ENCODE peak calls at places on chromosomes 3 and 15, in ten cellular contexts. P, F, W, B, S, A, H, V, I and Z are unnamed samples.
A peak's percentile ranks its signal among the peaks of the same experiment; 100 is the strongest.

GRCh38 chr3:71548995-71549394 is 34.5 kb downstream of the FOXP1 start:
- DNase-seq in P (no peak), F (no peak), W (no peak), B (no peak), S (no peak), A (no peak), H (no peak), V (no peak), I (no peak), Z (no peak)

GRCh38 chr3:50238549-50239026 is 2.6 kb downstream of the GNAI2 start:
- DNase-seq in P (peak; percentile 45), F (peak; percentile 43), W (no peak), B (peak; percentile 85), S (no peak), A (no peak), H (no peak), V (no peak), I (no peak), Z (peak; percentile 90)

GRCh38 chr3:142993958-142994442 is 7.4 kb upstream of the U2SURP start:
- DNase-seq in P (peak; percentile 66), F (peak; percentile 95), W (peak; percentile 38), B (peak; percentile 64), S (no peak), A (no peak), H (peak; percentile 75), V (peak; percentile 35), I (peak; percentile 37), Z (no peak)

GRCh38 chr3:129213238-129213637 is 29.5 kb upstream of the CNBP start:
- DNase-seq in P (no peak), F (no peak), W (no peak), B (no peak), S (no peak), A (no peak), H (no peak), V (no peak), I (no peak), Z (no peak)

GRCh38 chr3:32644380-32644779 is 40.6 kb upstream of the CNOT10 start:
- DNase-seq in P (no peak), F (no peak), W (no peak), B (no peak), S (no peak), A (no peak), H (no peak), V (no peak), I (no peak), Z (no peak)

GRCh38 chr15:70435369-70435768 is 328.0 kb downstream of the UACA start:
- DNase-seq in P (no peak), F (no peak), W (no peak), B (no peak), S (no peak), A (no peak), H (no peak), V (no peak), I (no peak), Z (peak; percentile 38)

GRCh38 chr3:53941945-53942344 is 50.3 kb upstream of the SELENOK start:
- DNase-seq in P (no peak), F (no peak), W (no peak), B (no peak), S (no peak), A (no peak), H (no peak), V (no peak), I (no peak), Z (no peak)

GRCh38 chr3:31893174-31893573 is 87.9 kb downstream of the OSBPL10 start:
- DNase-seq in P (no peak), F (no peak), W (no peak), B (no peak), S (no peak), A (no peak), H (no peak), V (no peak), I (no peak), Z (no peak)

GRCh38 chr3:184419171-184419570 is 39.3 kb downstream of the CHRD start:
- DNase-seq in P (no peak), F (no peak), W (no peak), B (no peak), S (no peak), A (no peak), H (no peak), V (no peak), I (no peak), Z (no peak)

GRCh38 chr15:69755571-69756310 is 303.1 kb downstream of the RPLP1 start:
- DNase-seq in P (no peak), F (no peak), W (peak; percentile 22), B (no peak), S (peak; percentile 65), A (no peak), H (peak; percentile 48), V (no peak), I (peak; percentile 35), Z (no peak)

GRCh38 chr15:52117549-52117948 is 5.0 kb upstream of the BCL2L10 start:
- DNase-seq in P (no peak), F (no peak), W (no peak), B (no peak), S (no peak), A (no peak), H (no peak), V (no peak), I (no peak), Z (no peak)

GRCh38 chr3:174100744-174101143 is 703.2 kb downstream of the NLGN1 start:
- DNase-seq in P (no peak), F (peak; percentile 22), W (no peak), B (no peak), S (no peak), A (no peak), H (no peak), V (no peak), I (no peak), Z (no peak)

GRCh38 chr15:89912674-89913396 is at the start of gene ARPIN:
- DNase-seq in P (peak; percentile 16), F (peak; percentile 82), W (no peak), B (peak; percentile 35), S (no peak), A (no peak), H (peak; percentile 24), V (no peak), I (no peak), Z (no peak)

GRCh38 chr3:71207632-71208031 is 375.9 kb downstream of the FOXP1 start:
- DNase-seq in P (peak; percentile 86), F (no peak), W (no peak), B (no peak), S (no peak), A (no peak), H (no peak), V (no peak), I (no peak), Z (no peak)

GRCh38 chr3:42216820-42217416 is 49.1 kb downstream of the CCK start:
- DNase-seq in P (no peak), F (peak; percentile 9), W (no peak), B (no peak), S (no peak), A (no peak), H (peak; percentile 64), V (no peak), I (no peak), Z (no peak)

GRCh38 chr15:58597943-58598828 is 151.3 kb downstream of the ADAM10 start:
- DNase-seq in P (no peak), F (no peak), W (no peak), B (no peak), S (no peak), A (no peak), H (no peak), V (no peak), I (no peak), Z (no peak)

GRCh38 chr15:76999996-77000395 is 5.1 kb downstream of the PSTPIP1 start:
- DNase-seq in P (no peak), F (no peak), W (no peak), B (no peak), S (no peak), A (no peak), H (no peak), V (no peak), I (no peak), Z (no peak)

GRCh38 chr15:91685436-91685835 is 168.1 kb upstream of the SLCO3A1 start:
- DNase-seq in P (no peak), F (no peak), W (no peak), B (no peak), S (no peak), A (no peak), H (no peak), V (no peak), I (no peak), Z (no peak)

GRCh38 chr3:175398676-175399075 is 539.5 kb downstream of the NAALADL2 start:
- DNase-seq in P (no peak), F (peak; percentile 66), W (no peak), B (no peak), S (no peak), A (no peak), H (peak; percentile 47), V (no peak), I (no peak), Z (no peak)

GRCh38 chr3:184448321-184449160 is 68.7 kb downstream of the CHRD start:
- DNase-seq in P (no peak), F (peak; percentile 55), W (no peak), B (no peak), S (no peak), A (no peak), H (peak; percentile 81), V (no peak), I (no peak), Z (no peak)

GRCh38 chr3:5037828-5038227 is 58.6 kb downstream of the BHLHE40 start:
- DNase-seq in P (no peak), F (no peak), W (no peak), B (no peak), S (no peak), A (no peak), H (no peak), V (peak; percentile 41), I (no peak), Z (no peak)

GRCh38 chr15:66306381-66306780 is 13.0 kb downstream of the DIS3L start:
- DNase-seq in P (no peak), F (no peak), W (no peak), B (no peak), S (no peak), A (no peak), H (no peak), V (no peak), I (no peak), Z (no peak)

GRCh38 chr15:31027948-31028586 is 36.6 kb upstream of the MTMR10 start:
- DNase-seq in P (no peak), F (no peak), W (no peak), B (no peak), S (no peak), A (no peak), H (no peak), V (no peak), I (no peak), Z (no peak)

GRCh38 chr3:61569856-61570255 is 8.5 kb downstream of the PTPRG start:
- DNase-seq in P (peak; percentile 22), F (no peak), W (no peak), B (no peak), S (no peak), A (no peak), H (no peak), V (no peak), I (no peak), Z (no peak)

GRCh38 chr3:171561601-171562323 is 101.6 kb upstream of the TNIK start:
- DNase-seq in P (no peak), F (no peak), W (no peak), B (no peak), S (no peak), A (no peak), H (no peak), V (no peak), I (no peak), Z (no peak)

GRCh38 chr3:187227658-187228258 is 30.5 kb downstream of the RTP1 start:
- DNase-seq in P (no peak), F (peak; percentile 76), W (no peak), B (no peak), S (no peak), A (no peak), H (peak; percentile 92), V (no peak), I (no peak), Z (no peak)

GRCh38 chr15:66404532-66404931 is 17.8 kb downstream of the MAP2K1 start:
- DNase-seq in P (no peak), F (no peak), W (no peak), B (no peak), S (no peak), A (no peak), H (no peak), V (no peak), I (no peak), Z (no peak)